ENCODE peak calls at places on chromosome 17, in five cellular contexts. W, N, I, H and Y are unnamed samples.

GRCh38 chr17:80482555-80483308 is 6.3 kb upstream of the NPTX1 start:
- DNase-seq in W (no peak), N (no peak), I (no peak), H (no peak), Y (no peak)

GRCh38 chr17:3740611-3741073 is 16.9 kb downstream of the HASPIN start:
- DNase-seq in W (no peak), N (no peak), I (no peak), H (no peak), Y (no peak)

GRCh38 chr17:33401253-33401652 is 108.2 kb upstream of the ASIC2 start:
- DNase-seq in W (no peak), N (no peak), I (no peak), H (no peak), Y (no peak)

GRCh38 chr17:42286411-42287295 is 1.6 kb upstream of the STAT5A start:
- DNase-seq in W (peak), N (no peak), I (no peak), H (peak), Y (no peak)

GRCh38 chr17:42879596-42879985 is 21.0 kb upstream of the G6PC1 start:
- DNase-seq in W (no peak), N (no peak), I (no peak), H (no peak), Y (no peak)

GRCh38 chr17:63622571-63623390 is 564 bp downstream of the MAP3K3 start:
- DNase-seq in W (peak), N (peak), I (peak), H (peak), Y (no peak)

GRCh38 chr17:27257031-27257357 is 36.9 kb upstream of the WSB1 start:
- DNase-seq in W (no peak), N (no peak), I (no peak), H (no peak), Y (no peak)

GRCh38 chr17:44221862-44222111 is 2.3 kb upstream of the UBTF start:
- DNase-seq in W (no peak), N (peak), I (no peak), H (no peak), Y (no peak)

GRCh38 chr17:64081802-64082799 is 47.8 kb downstream of the ERN1 start:
- DNase-seq in W (no peak), N (no peak), I (peak), H (no peak), Y (peak)

GRCh38 chr17:47720754-47721533 is 12.1 kb upstream of the TBX21 start:
- DNase-seq in W (peak), N (no peak), I (peak), H (no peak), Y (peak)

GRCh38 chr17:61331178-61331577 is 68.5 kb upstream of the TBX2 start:
- DNase-seq in W (peak), N (no peak), I (no peak), H (no peak), Y (no peak)

GRCh38 chr17:47615766-47616424 is 33.8 kb upstream of the KPNB1 start:
- DNase-seq in W (no peak), N (no peak), I (peak), H (no peak), Y (no peak)

GRCh38 chr17:17448076-17448475 is 28.7 kb upstream of the MED9 start:
- DNase-seq in W (no peak), N (no peak), I (no peak), H (no peak), Y (no peak)

GRCh38 chr17:75848523-75849303 is 4.5 kb upstream of the UNC13D start:
- DNase-seq in W (peak), N (peak), I (peak), H (peak), Y (no peak)

GRCh38 chr17:76957600-76958464 is 89.6 kb downstream of the MGAT5B start:
- DNase-seq in W (no peak), N (no peak), I (no peak), H (no peak), Y (no peak)

GRCh38 chr17:17186051-17186450 is 20.1 kb downstream of the PLD6 start:
- DNase-seq in W (peak), N (no peak), I (peak), H (no peak), Y (peak)

GRCh38 chr17:40076101-40076498 is 13.3 kb downstream of the THRA start:
- DNase-seq in W (no peak), N (no peak), I (no peak), H (no peak), Y (no peak)

GRCh38 chr17:74235040-74235581 is 21.7 kb downstream of the TTYH2 start:
- DNase-seq in W (no peak), N (no peak), I (no peak), H (no peak), Y (no peak)

GRCh38 chr17:39541652-39542051 is 66.1 kb downstream of the NEUROD2 start:
- DNase-seq in W (peak), N (no peak), I (no peak), H (no peak), Y (no peak)

GRCh38 chr17:50904522-50905459 is 38.6 kb upstream of the TOB1 start:
- DNase-seq in W (no peak), N (peak), I (peak), H (peak), Y (no peak)

GRCh38 chr17:78166416-78166815 is 2.0 kb upstream of the SYNGR2 start:
- DNase-seq in W (no peak), N (no peak), I (no peak), H (no peak), Y (no peak)

GRCh38 chr17:75535871-75536270 is 10.4 kb downstream of the LLGL2 start:
- DNase-seq in W (no peak), N (no peak), I (no peak), H (no peak), Y (no peak)

GRCh38 chr17:22272363-22273146 is 580.2 kb downstream of the KCNJ18 start:
- DNase-seq in W (no peak), N (no peak), I (no peak), H (no peak), Y (no peak)

GRCh38 chr17:65205655-65206054 is 68.5 kb downstream of the RGS9 start:
- DNase-seq in W (no peak), N (no peak), I (no peak), H (no peak), Y (no peak)

GRCh38 chr17:81635973-81636504 is 873 bp downstream of the NPLOC4 start:
- DNase-seq in W (no peak), N (no peak), I (peak), H (no peak), Y (peak)

GRCh38 chr17:37405955-37406634 is 541 bp downstream of the ACACA start:
- DNase-seq in W (no peak), N (no peak), I (no peak), H (no peak), Y (no peak)

GRCh38 chr17:29968271-29968670 is 26.8 kb downstream of the EFCAB5 start:
- DNase-seq in W (no peak), N (no peak), I (no peak), H (no peak), Y (no peak)

GRCh38 chr17:39581071-39581831 is 26.5 kb downstream of the NEUROD2 start:
- DNase-seq in W (no peak), N (no peak), I (no peak), H (no peak), Y (no peak)

GRCh38 chr17:48726182-48726915 is 2.2 kb downstream of the HOXB13 start:
- DNase-seq in W (no peak), N (no peak), I (no peak), H (no peak), Y (no peak)

GRCh38 chr17:28474035-28474640 is 694 bp downstream of the SLC13A2 start:
- DNase-seq in W (no peak), N (peak), I (no peak), H (no peak), Y (no peak)

GRCh38 chr17:34961093-34961911 is at the start of the genes CCT6B and ZNF830:
- DNase-seq in W (peak), N (peak), I (peak), H (peak), Y (peak)

GRCh38 chr17:66531826-66532439 is 229.5 kb downstream of the PRKCA start:
- DNase-seq in W (no peak), N (no peak), I (no peak), H (no peak), Y (no peak)

GRCh38 chr17:14303343-14304221 is 2.7 kb downstream of the HS3ST3B1 start:
- DNase-seq in W (no peak), N (no peak), I (no peak), H (no peak), Y (no peak)

GRCh38 chr17:4583796-4584124 is 569 bp upstream of the SMTNL2 start:
- DNase-seq in W (no peak), N (no peak), I (no peak), H (no peak), Y (no peak)

GRCh38 chr17:5631958-5632357 is 47.6 kb upstream of the NLRP1 start:
- DNase-seq in W (no peak), N (no peak), I (no peak), H (no peak), Y (no peak)

GRCh38 chr17:83085103-83085502 is 5.7 kb downstream of the METRNL start:
- DNase-seq in W (no peak), N (no peak), I (no peak), H (no peak), Y (no peak)

GRCh38 chr17:83085526-83086196 is 6.3 kb downstream of the METRNL start:
- DNase-seq in W (no peak), N (no peak), I (no peak), H (no peak), Y (no peak)

GRCh38 chr17:83083368-83084201 is 4.2 kb downstream of the METRNL start:
- DNase-seq in W (no peak), N (no peak), I (peak), H (peak), Y (no peak)

GRCh38 chr17:83084214-83084613 is 4.8 kb downstream of the METRNL start:
- DNase-seq in W (no peak), N (no peak), I (no peak), H (no peak), Y (no peak)

DNA sequence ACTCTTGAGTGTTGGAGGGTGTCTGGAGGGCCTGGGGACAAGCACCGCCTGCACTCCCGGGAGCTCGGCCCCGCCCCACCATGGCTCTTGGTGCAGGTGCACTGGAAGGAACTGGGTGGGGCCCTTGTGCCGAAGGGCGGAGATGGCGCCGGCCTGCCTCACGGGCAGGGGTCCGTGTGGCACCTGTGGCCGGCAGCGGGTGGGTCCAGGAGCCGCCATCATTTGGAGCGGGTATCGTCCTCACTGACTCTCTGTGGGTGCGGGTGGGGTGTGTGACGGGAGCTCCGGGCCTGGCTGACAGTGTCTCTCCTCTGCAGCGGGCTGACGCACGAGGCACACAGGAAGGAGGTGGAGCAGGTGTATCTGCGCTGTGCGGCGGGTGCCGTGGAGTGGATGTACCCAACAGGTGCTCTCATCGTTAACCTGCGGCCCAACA is 5.2 kb downstream of the METRNL start:
- DNase-seq in W (no peak), N (peak), I (no peak), H (no peak), Y (no peak)
- H3K27ac ChIP-seq in W (no peak), N (peak), I (peak), H (peak), Y (no peak)

DNA sequence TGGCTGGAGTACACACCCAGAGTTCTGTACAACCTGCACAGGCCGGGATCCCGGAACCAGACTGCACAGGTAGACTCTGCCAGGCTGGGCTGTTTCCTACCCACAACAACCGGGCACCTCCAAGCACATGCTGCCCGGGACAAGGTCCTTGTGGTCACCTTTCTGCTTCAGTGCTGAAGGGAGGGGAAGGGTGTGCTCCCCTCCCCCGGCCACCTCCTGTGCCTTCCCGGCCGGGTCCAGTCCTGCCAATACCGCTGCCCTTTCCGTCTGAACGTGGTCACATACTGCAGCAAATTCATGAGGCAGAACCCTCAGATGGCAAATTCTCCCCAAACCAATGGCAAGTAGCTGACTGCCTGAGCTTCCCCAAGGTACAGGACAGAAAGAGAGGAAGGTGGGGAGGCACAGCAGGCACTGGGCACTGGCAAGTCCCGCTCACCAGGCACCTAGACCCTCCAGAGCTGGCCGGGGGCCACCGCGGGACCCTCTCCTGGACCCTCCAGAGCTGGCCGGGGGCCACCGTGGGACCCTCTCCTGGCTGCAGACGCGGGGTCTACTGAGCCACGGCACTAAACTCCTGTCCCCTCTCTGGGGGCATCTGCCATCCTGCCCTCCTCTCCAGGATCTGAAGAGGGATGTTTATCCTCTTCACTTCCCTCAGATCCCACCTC is 22.8 kb downstream of the SLC43A2 start:
- DNase-seq in W (no peak), N (no peak), I (no peak), H (no peak), Y (no peak)
- H3K27ac ChIP-seq in W (no peak), N (peak), I (no peak), H (no peak), Y (no peak)

DNA sequence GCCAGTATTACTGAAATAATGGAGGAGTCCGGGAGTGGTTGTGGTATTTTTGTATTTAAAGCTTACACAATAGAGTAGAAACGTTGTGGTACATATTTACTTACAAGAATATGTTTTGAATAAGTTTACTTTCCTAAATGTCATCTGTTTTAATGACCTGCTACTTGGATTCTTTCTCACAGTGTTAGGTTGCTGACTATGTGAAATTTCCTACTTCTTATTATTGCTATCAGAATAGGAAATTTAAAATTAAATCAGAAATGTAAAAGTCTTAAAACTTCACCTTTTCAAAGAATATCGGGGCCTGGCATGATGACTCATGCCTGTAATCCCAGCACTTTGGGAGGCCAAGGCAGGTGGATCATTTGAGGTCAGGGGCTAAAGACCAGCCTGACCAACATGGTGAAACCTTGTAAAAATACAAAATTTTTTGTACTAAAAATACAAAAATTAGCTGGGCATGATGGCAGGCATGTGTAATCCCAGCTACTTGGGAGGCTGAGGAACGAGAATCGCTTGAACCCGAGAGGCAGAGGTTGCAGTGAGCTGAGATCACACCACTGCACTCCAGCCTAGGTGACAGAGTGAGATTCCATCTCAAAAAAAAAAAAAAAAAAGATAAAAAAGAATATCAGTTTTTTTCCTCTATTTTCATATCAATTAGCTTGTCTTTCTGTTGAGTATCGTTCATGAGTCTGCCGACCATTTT is 77.8 kb downstream of the VMP1 start:
- DNase-seq in W (no peak), N (no peak), I (no peak), H (no peak), Y (no peak)
- H3K27ac ChIP-seq in W (peak), N (peak), I (peak), H (peak), Y (peak)

DNA sequence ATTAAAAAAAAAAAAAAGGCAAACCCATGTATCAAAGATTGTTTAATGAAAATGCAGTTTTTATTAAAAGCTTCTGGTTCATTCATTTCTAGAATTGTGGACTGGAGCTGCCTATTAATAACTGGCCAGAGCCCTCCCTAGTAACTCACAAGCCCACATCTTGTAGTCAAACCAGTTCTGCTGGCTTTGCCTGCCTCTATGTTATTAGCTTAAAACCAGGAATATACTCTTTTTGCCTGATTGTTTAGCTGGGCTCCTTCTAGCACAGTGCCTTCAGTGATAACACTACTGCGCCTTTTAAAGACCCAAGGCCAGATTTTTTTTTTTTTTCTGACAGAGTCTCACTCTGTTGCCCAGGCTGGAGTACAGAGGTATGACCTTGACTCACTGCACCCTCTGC is 26.0 kb downstream of the TAC4 start:
- DNase-seq in W (no peak), N (no peak), I (peak), H (no peak), Y (no peak)
- H3K27ac ChIP-seq in W (no peak), N (no peak), I (no peak), H (no peak), Y (no peak)

GRCh38 chr17:15409721-15410247 is 57.6 kb downstream of the CDRT4 start:
- DNase-seq in W (no peak), N (no peak), I (no peak), H (peak), Y (no peak)

GRCh38 chr17:15413101-15413750 is 54.2 kb downstream of the CDRT4 start:
- DNase-seq in W (no peak), N (no peak), I (no peak), H (no peak), Y (no peak)

GRCh38 chr17:15411556-15412198 is 55.7 kb downstream of the CDRT4 start:
- DNase-seq in W (no peak), N (no peak), I (no peak), H (peak), Y (no peak)

GRCh38 chr17:15414502-15415348 is 52.7 kb downstream of the CDRT4 start:
- DNase-seq in W (no peak), N (no peak), I (no peak), H (no peak), Y (no peak)

DNA sequence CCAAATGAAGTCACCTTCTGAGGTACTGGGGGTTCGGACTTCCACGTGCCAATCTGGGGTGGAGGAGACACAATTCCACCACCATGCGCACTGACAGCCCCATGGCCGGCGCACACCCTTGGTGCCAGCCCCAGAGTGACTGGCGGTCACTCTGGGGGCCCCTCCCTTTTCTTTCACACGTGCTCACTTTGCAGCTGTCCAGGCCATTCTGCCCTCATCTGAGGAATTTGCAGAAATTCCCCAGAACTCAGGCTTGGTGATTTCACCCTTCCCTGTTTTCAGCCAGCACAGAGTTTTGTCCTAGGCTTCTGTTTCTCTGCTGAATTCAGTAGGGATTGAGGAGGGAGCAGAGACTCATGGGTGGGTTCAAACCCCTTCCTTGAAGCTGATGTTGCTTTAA is 54.8 kb downstream of the CDRT4 start:
- DNase-seq in W (no peak), N (no peak), I (no peak), H (no peak), Y (no peak)
- H3K27ac ChIP-seq in W (no peak), N (no peak), I (no peak), H (peak), Y (no peak)